ENCODE peak calls at places on chromosomes 13 and 19, in four cellular contexts. O is BE2C; T is HepG2; Z is CD4-positive, CD25-positive, alpha-beta regulatory T cell. S is an unnamed sample. For H3K36me3, the result is how much of the 10 kb centered on the place peaks cover.

GRCh38 chr13:91360246-91360751 is 12.8 kb downstream of the MIR17HG start:
- DNase-seq in O (no peak), T (no peak), Z (no peak), S (no peak)

GRCh38 chr13:38180100-38180499 is 169.6 kb upstream of the UFM1 start:
- DNase-seq in O (no peak), T (no peak), Z (no peak), S (no peak)

GRCh38 chr13:46296920-46297319 is 85.2 kb downstream of the LRRC63 start:
- DNase-seq in O (no peak), T (no peak), Z (no peak), S (no peak)

GRCh38 chr19:29193116-29193515 is 19.8 kb downstream of the UQCRFS1 start:
- DNase-seq in O (no peak), T (no peak), Z (no peak), S (no peak)

GRCh38 chr13:53017433-53017970 is 11.1 kb upstream of the OLFM4 start:
- DNase-seq in O (no peak), T (no peak), Z (no peak), S (no peak)

GRCh38 chr19:2547721-2548120 is 71.8 kb downstream of the GADD45B start:
- DNase-seq in O (no peak), T (no peak), Z (no peak), S (no peak)

GRCh38 chr13:51793570-51794273 is 10.2 kb downstream of the DHRS12 start:
- DNase-seq in O (no peak), T (no peak), Z (no peak), S (no peak)

GRCh38 chr13:100212904-100213538 is 124.1 kb downstream of the PCCA start:
- DNase-seq in O (no peak), T (no peak), Z (no peak), S (no peak)

GRCh38 chr19:1997353-1998233 is 17.9 kb downstream of the BTBD2 start:
- DNase-seq in O (no peak), T (no peak), Z (no peak), S (no peak)

GRCh38 chr19:51339313-51339686 is 2.6 kb downstream of the VSIG10L start:
- DNase-seq in O (no peak), T (no peak), Z (no peak), S (no peak)

GRCh38 chr19:35569281-35569781 is 5.9 kb upstream of the ATP4A start:
- DNase-seq in O (no peak), T (peak), Z (no peak), S (no peak)

GRCh38 chr13:101916758-101917474 is 464.4 kb downstream of the ITGBL1 start:
- DNase-seq in O (peak), T (no peak), Z (no peak), S (no peak)

GRCh38 chr19:45234089-45234869 is 10.9 kb downstream of the EXOC3L2 start:
- DNase-seq in O (no peak), T (no peak), Z (no peak), S (no peak)

GRCh38 chr13:80265348-80265747 is 75.6 kb downstream of the SPRY2 start:
- DNase-seq in O (no peak), T (no peak), Z (no peak), S (no peak)

GRCh38 chr13:110525328-110526319 is 35.9 kb downstream of the RAB20 start:
- DNase-seq in O (no peak), T (no peak), Z (peak), S (no peak)

DNA sequence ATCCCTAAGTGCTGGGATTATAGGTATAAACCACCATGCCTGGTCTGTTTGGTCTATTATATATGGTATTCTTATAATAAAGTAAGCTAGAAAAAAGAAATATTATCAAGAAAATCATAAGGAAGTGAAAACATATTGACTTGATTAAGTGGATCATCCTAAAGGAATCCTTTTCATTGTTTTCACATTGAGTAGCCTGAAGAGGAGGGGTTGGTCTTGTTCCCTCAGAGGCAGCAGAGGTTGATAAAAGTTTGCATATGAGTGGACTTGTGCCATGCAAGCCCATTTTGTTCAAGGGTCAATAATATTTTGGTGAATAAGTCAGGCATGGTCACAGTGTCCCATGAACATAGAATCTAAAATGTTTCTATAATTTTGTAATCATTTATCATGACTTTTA is 52.7 kb downstream of the ZNF627 start:
- DNase-seq in O (no peak), T (no peak), Z (no peak), S (no peak)
- H3K36me3 ChIP-seq in O (half or more), T (under half), Z (under half), S (under half)

GRCh38 chr19:10687518-10688288 is 13.5 kb upstream of the QTRT1 start:
- DNase-seq in O (no peak), T (no peak), Z (no peak), S (no peak)
- H3K36me3 ChIP-seq in O (half or more), T (half or more), Z (half or more), S (under half)

GRCh38 chr19:28066988-28067387 is 1146.0 kb downstream of the UQCRFS1 start:
- DNase-seq in O (no peak), T (no peak), Z (no peak), S (no peak)
- H3K36me3 ChIP-seq in O (under half), T (under half), Z (under half), S (under half)

GRCh38 chr19:40262422-40262821 is 22.7 kb downstream of the AKT2 start:
- DNase-seq in O (no peak), T (no peak), Z (no peak), S (no peak)
- H3K36me3 ChIP-seq in O (under half), T (under half), Z (under half), S (under half)

GRCh38 chr19:9407827-9408226 is 27.5 kb downstream of the ZNF266 start:
- DNase-seq in O (no peak), T (no peak), Z (no peak), S (no peak)

DNA sequence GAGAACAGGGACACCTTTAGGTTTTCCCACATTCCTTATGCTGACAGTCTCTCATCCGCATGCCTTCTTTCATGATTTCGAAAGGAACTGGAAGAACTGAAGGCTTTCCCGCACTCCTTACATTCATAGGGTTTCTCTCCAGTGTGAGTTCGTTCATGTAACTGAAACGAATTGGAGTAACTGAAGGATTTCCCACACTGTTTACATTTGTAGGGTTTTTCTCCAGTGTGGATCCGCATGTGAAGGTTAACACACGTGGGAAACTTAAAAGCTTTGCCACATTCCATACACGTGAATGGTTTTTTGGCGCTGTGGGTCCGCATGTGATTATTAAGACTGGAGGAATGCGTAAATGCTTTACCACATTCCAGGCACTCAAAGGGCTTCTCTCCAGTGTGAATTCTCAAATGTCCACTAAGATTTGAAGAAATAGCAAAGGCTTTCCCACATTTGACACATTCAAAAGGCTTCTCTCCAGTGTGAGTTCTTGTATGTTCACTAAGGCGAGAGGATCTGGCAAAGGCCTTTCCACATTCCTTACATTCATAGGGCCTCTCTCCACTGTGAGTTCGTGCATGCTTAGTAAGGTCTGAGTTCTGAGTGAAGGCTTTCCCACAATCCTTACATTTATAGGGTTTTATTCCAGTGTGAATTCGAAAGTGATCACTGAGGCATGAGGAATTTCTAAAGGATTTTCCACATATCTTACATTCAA is 22.0 kb downstream of the ZNF266 start:
- DNase-seq in O (no peak), T (no peak), Z (no peak), S (no peak)
- H3K36me3 ChIP-seq in O (half or more), T (under half), Z (half or more), S (under half)

DNA sequence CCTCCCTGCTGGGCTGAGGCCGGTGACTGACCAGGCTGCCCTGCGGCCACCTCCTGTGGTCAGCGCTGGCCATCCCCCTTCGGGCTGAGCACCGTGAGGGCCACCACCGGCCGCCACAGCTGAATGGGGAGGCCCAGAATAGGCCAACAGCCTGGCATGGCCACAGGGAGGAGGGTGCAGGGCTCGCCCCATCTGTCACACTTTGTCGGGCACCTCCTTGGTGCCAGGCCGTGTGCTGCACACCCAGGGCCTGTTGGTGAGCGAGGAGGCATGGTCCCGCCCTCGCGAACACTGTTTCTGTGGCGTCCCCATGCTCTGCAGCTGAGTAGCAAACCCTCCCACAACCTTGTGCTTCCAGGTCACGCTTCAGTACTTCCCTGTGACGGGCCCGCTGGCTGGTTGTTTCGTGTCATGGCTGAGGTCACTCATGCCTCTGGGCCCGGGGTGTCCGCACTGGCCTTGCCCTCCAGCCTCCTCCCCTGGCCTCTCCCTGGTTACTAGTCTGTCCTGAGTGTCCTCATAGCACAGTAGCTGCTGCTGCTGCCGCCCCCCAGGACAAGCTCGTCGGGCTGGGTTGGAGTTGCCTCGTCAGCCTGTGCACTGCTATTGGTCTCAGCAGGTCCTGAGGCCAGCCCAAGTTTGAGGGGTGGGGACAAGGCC is 15.2 kb downstream of the EPN1 start:
- DNase-seq in O (no peak), T (no peak), Z (no peak), S (no peak)
- H3K36me3 ChIP-seq in O (half or more), T (half or more), Z (half or more), S (under half)

DNA sequence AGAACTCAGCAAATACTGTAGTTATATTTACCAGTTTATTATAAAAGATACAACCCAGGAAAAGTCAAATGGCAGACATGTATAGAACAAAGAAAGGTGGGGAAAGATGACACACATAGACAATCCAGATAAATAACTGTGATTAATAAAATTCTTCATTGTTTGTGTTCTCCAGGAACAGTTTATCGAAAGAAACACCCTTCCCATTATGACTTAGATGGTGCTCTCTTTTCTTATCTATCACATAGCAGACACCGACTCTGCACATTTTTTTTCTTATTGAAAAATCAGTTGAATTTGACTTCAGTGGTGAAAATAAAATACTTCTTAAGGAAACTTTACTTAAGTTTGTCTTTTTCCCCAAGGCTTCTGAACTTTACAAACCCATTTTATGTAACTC is 6.2 kb downstream of the ZNF708 start:
- DNase-seq in O (no peak), T (no peak), Z (no peak), S (no peak)
- H3K36me3 ChIP-seq in O (under half), T (under half), Z (half or more), S (under half)

GRCh38 chr19:18420931-18421330 is 1.7 kb downstream of the SSBP4 start:
- DNase-seq in O (no peak), T (no peak), Z (no peak), S (no peak)

GRCh38 chr19:18418725-18419194 is 438 bp upstream of the SSBP4 start:
- DNase-seq in O (no peak), T (no peak), Z (no peak), S (no peak)

GRCh38 chr19:18418034-18418724 is 1.0 kb upstream of the SSBP4 start:
- DNase-seq in O (no peak), T (no peak), Z (no peak), S (no peak)

GRCh38 chr19:18419699-18420460 is 682 bp downstream of the SSBP4 start:
- DNase-seq in O (peak), T (peak), Z (no peak), S (no peak)

GRCh38 chr19:18419195-18419698 is at the start of gene SSBP4:
- DNase-seq in O (peak), T (peak), Z (peak), S (peak)
- H3K36me3 ChIP-seq in O (under half), T (under half), Z (under half), S (under half)